ENCODE peak calls at places on chromosomes 16 and 17, in eight cellular contexts. O is upper lobe of right lung, R is psoas muscle, X is lower lobe of right lung, C is RWPE2, V is foreskin keratinocyte, S is DND-41, T is right lobe of liver. Q is an unnamed sample. For H3K4me1, the result is how much of the 10 kb centered on the place peaks cover.

GRCh38 chr17:49647256-49647585 is 30.7 kb downstream of the SPOP start:
- ATAC-seq in O (peak), R (peak), X (peak), C (peak), V (peak), S (no peak), T (no peak), Q (peak)

GRCh38 chr16:9107025-9107970 is 15.9 kb downstream of the HAPSTR1 start:
- ATAC-seq in O (no peak), R (peak), X (peak), C (no peak), V (no peak), S (peak), T (no peak), Q (no peak)

GRCh38 chr17:53335443-53335842 is 487.3 kb upstream of the KIF2B start:
- ATAC-seq in O (no peak), R (no peak), X (no peak), C (no peak), V (no peak), S (no peak), T (no peak), Q (no peak)

GRCh38 chr17:32609085-32609484 is 122.3 kb downstream of the CDK5R1 start:
- ATAC-seq in O (peak), R (peak), X (peak), C (peak), V (peak), S (peak), T (peak), Q (no peak)

GRCh38 chr16:83878838-83879237 is 20.1 kb upstream of the MLYCD start:
- ATAC-seq in O (peak), R (no peak), X (no peak), C (no peak), V (no peak), S (no peak), T (no peak), Q (no peak)

GRCh38 chr16:68503334-68503733 is 35.8 kb upstream of the ZFP90 start:
- ATAC-seq in O (no peak), R (no peak), X (no peak), C (peak), V (peak), S (no peak), T (no peak), Q (no peak)

GRCh38 chr17:22123536-22124281 is 431.4 kb downstream of the KCNJ18 start:
- ATAC-seq in O (no peak), R (no peak), X (no peak), C (peak), V (no peak), S (no peak), T (no peak), Q (peak)

GRCh38 chr16:14168146-14168545 is 97.0 kb downstream of the MRTFB start:
- ATAC-seq in O (no peak), R (no peak), X (no peak), C (no peak), V (no peak), S (peak), T (no peak), Q (no peak)

GRCh38 chr17:15490634-15491261 is 23.3 kb upstream of the CDRT4 start:
- ATAC-seq in O (peak), R (peak), X (peak), C (no peak), V (peak), S (no peak), T (peak), Q (peak)

GRCh38 chr16:75305364-75306101 is 54.1 kb upstream of the BCAR1 start:
- ATAC-seq in O (peak), R (peak), X (peak), C (peak), V (peak), S (peak), T (peak), Q (peak)

GRCh38 chr16:81544691-81545365 is 100.2 kb downstream of the CMIP start:
- ATAC-seq in O (peak), R (no peak), X (peak), C (no peak), V (no peak), S (no peak), T (no peak), Q (no peak)

GRCh38 chr17:50184611-50185398 is 16.6 kb downstream of the COL1A1 start:
- ATAC-seq in O (peak), R (peak), X (peak), C (peak), V (peak), S (no peak), T (no peak), Q (peak)

GRCh38 chr17:74444406-74444805 is 12.5 kb downstream of the GPRC5C start:
- ATAC-seq in O (peak), R (peak), X (no peak), C (no peak), V (no peak), S (no peak), T (peak), Q (peak)

GRCh38 chr17:38861399-38861843 is 7.9 kb upstream of the RPL23 start:
- ATAC-seq in O (no peak), R (peak), X (no peak), C (no peak), V (peak), S (no peak), T (no peak), Q (no peak)

GRCh38 chr16:85729907-85730465 is 20.9 kb downstream of the C16orf74 start:
- ATAC-seq in O (peak), R (no peak), X (peak), C (no peak), V (no peak), S (no peak), T (no peak), Q (no peak)

GRCh38 chr17:72419866-72420774 is 299.3 kb downstream of the SOX9 start:
- ATAC-seq in O (peak), R (no peak), X (no peak), C (no peak), V (no peak), S (no peak), T (no peak), Q (no peak)

GRCh38 chr17:9517396-9517795 is 58.2 kb downstream of the STX8 start:
- ATAC-seq in O (no peak), R (no peak), X (no peak), C (no peak), V (no peak), S (peak), T (no peak), Q (no peak)

GRCh38 chr17:17722081-17722905 is 41.0 kb downstream of the RAI1 start:
- ATAC-seq in O (no peak), R (no peak), X (no peak), C (no peak), V (no peak), S (no peak), T (no peak), Q (no peak)

GRCh38 chr17:75412455-75413317 is 7.2 kb upstream of the GRB2 start:
- ATAC-seq in O (peak), R (peak), X (peak), C (peak), V (peak), S (peak), T (peak), Q (peak)

GRCh38 chr16:2458887-2459646 is 842 bp upstream of the TEDC2 start:
- ATAC-seq in O (no peak), R (no peak), X (peak), C (peak), V (no peak), S (peak), T (no peak), Q (no peak)

GRCh38 chr16:64047878-64048277 is 1074.0 kb downstream of the CDH11 start:
- ATAC-seq in O (no peak), R (no peak), X (no peak), C (no peak), V (no peak), S (no peak), T (no peak), Q (no peak)

GRCh38 chr17:12568358-12569251 is 97.1 kb upstream of the MYOCD start:
- ATAC-seq in O (peak), R (no peak), X (peak), C (no peak), V (peak), S (no peak), T (no peak), Q (no peak)

GRCh38 chr16:75029854-75030253 is 31.0 kb downstream of the ZNRF1 start:
- ATAC-seq in O (no peak), R (no peak), X (no peak), C (peak), V (no peak), S (no peak), T (no peak), Q (no peak)

GRCh38 chr16:57667069-57667525 is 1.0 kb upstream of the ADGRG3 start:
- ATAC-seq in O (peak), R (no peak), X (peak), C (no peak), V (no peak), S (no peak), T (no peak), Q (peak)

GRCh38 chr16:1180772-1181714 is 28.1 kb downstream of the CACNA1H start:
- ATAC-seq in O (no peak), R (no peak), X (no peak), C (no peak), V (no peak), S (no peak), T (no peak), Q (no peak)

GRCh38 chr16:71328151-71328550 is 30.4 kb upstream of the CALB2 start:
- ATAC-seq in O (no peak), R (no peak), X (no peak), C (no peak), V (no peak), S (no peak), T (no peak), Q (no peak)

GRCh38 chr16:81632392-81633146 is 146.5 kb upstream of the PLCG2 start:
- ATAC-seq in O (peak), R (no peak), X (peak), C (peak), V (peak), S (peak), T (no peak), Q (no peak)

GRCh38 chr16:87044031-87044380 is 273.2 kb downstream of the C16orf95 start:
- ATAC-seq in O (no peak), R (no peak), X (no peak), C (peak), V (no peak), S (no peak), T (no peak), Q (no peak)

GRCh38 chr16:12060751-12061150 is 84.2 kb downstream of the SNX29 start:
- ATAC-seq in O (no peak), R (no peak), X (no peak), C (no peak), V (no peak), S (no peak), T (peak), Q (no peak)
- H3K4me1 ChIP-seq in O (under half), R (under half), X (under half), C (under half), V (under half), S (under half), T (under half), Q (under half)

DNA sequence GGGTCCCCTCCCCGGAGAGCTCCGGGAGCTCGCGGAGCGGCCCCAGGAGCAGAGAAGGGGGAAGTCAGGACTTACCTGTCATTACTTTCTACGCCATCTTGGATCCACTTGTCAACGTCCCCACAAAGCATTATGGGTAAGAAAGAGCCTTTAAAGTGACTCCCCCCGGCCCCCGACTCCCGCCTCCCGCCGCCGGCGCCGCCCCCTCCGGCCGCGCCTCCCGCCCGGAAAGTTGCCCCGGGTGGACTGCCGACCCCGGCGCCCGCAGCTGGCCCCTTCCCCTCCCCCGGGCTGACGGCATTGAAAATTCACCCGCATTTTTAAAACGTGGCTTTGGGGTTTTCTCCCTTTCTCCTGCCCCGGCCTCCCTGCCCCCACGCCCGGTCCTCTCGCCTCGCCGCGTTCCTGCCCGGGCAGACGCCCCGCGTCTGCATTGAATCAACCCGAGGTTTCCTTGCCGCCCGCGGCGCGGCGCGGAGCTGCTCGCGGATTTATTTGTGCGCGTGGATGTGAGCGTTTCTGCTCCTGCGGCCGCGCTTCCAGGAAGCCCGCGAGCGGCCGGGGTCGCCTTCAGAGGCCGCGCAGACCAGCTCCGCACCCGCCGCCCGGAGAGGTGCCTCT is at the start of gene HELZ:
- ATAC-seq in O (peak), R (peak), X (peak), C (peak), V (peak), S (peak), T (peak), Q (peak)
- H3K4me1 ChIP-seq in O (under half), R (under half), X (half or more), C (under half), V (under half), S (under half), T (under half), Q (half or more)

GRCh38 chr17:883586-883962 is 96.0 kb downstream of the NXN start:
- ATAC-seq in O (no peak), R (peak), X (no peak), C (no peak), V (no peak), S (no peak), T (peak), Q (no peak)
- H3K4me1 ChIP-seq in O (under half), R (half or more), X (half or more), C (half or more), V (under half), S (under half), T (under half), Q (under half)

DNA sequence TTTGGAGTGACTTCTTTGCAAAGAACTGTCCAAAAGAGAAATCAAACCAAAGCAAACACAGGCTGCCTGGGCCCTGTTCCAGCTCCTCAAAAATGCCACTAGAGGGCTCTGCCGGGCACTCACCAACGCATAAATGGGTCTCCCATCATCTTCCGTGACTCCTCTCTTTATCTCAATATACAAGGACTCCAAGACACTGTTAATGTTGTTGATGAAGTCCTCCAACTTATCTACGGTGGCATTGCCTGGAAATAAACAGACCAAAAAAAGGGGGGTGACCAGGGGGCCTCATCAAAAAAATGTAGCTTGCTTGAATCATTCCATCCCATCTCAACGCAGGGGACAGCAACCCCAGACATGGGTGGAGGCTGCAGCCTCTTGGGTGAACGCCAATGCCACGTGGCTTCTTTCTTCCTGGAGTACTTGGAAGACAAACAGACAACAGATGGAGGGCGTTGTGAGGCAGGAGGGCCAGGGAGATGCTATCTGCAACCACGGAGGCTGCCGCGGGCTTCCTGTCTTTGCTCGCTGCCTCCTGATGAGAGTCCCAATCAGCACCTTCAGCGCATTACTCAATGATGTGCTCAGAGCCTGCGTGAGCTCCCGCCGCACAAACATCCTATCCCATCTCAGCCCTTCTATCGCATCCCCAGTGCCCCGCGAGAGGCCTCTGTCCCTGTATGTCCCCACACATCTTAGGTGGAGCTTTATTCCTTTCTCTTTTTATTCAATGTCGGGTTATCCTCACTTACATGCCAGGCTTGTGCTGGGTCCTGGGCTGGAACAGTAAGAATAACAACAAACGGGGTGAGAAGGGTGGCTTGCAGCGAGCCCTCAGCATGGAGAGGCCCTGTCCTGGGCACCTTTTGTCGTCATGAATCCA is 32.0 kb downstream of the KDM8 start:
- ATAC-seq in O (peak), R (peak), X (peak), C (peak), V (peak), S (peak), T (peak), Q (peak)
- H3K4me1 ChIP-seq in O (half or more), R (under half), X (half or more), C (under half), V (under half), S (half or more), T (under half), Q (under half)

GRCh38 chr16:12758031-12758669 is 45.5 kb downstream of the CPPED1 start:
- ATAC-seq in O (no peak), R (no peak), X (no peak), C (no peak), V (no peak), S (no peak), T (peak), Q (no peak)

GRCh38 chr16:12758670-12759558 is 44.8 kb downstream of the CPPED1 start:
- ATAC-seq in O (no peak), R (no peak), X (no peak), C (no peak), V (no peak), S (no peak), T (peak), Q (no peak)

GRCh38 chr16:12757546-12757945 is 46.1 kb downstream of the CPPED1 start:
- ATAC-seq in O (no peak), R (no peak), X (no peak), C (no peak), V (no peak), S (no peak), T (peak), Q (no peak)

GRCh38 chr16:12763517-12763916 is 40.2 kb downstream of the CPPED1 start:
- ATAC-seq in O (no peak), R (no peak), X (no peak), C (no peak), V (no peak), S (no peak), T (no peak), Q (no peak)

DNA sequence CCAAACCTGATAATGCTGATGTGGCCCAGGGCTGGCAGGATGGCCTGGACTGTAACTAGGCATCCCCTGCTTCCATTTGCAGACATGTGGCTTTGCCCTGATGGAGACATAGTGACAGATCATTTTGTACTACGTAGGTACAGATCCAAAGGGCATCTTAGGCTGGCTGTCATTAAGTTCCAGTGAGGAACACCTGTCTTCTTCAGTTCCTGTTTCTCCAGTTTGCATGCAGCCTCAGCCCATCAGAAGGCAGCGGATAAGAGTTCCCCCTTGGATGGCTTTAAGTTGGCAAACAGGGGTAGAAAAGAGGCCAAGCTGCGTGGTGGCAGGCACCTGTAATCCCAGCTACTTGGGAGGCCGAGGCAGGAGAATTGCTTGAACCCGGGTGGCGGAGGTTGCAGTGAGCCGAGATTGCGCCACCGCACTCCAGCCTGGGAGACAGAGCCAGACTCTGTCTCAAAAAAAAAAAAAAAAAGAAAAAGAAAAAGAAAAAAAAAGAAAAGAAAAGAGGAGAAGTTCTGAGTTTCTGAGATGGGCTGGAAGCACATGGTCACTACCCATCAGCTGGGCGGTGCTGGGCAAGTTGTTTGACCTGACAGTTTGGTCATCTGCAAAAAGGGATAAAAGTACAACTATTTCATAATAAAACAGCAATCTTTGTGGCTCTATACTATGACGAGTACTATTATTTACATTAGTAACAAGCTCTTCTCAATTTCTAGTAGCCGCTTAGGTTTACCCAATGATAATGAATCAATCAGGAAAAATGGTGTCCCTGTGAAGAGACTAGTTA is 42.7 kb downstream of the CPPED1 start:
- ATAC-seq in O (no peak), R (no peak), X (no peak), C (no peak), V (no peak), S (no peak), T (peak), Q (no peak)
- H3K4me1 ChIP-seq in O (under half), R (under half), X (under half), C (under half), V (under half), S (under half), T (under half), Q (under half)

GRCh38 chr16:90011196-90011819 is 7.9 kb downstream of the DBNDD1 start:
- ATAC-seq in O (no peak), R (peak), X (no peak), C (no peak), V (no peak), S (no peak), T (peak), Q (no peak)

GRCh38 chr16:90011908-90012501 is 7.3 kb downstream of the DBNDD1 start:
- ATAC-seq in O (no peak), R (peak), X (no peak), C (no peak), V (no peak), S (no peak), T (no peak), Q (no peak)

GRCh38 chr16:90015586-90016338 is 3.5 kb downstream of the DBNDD1 start:
- ATAC-seq in O (no peak), R (no peak), X (no peak), C (no peak), V (no peak), S (no peak), T (no peak), Q (no peak)

GRCh38 chr16:90010676-90011075 is 8.6 kb downstream of the DBNDD1 start:
- ATAC-seq in O (no peak), R (peak), X (no peak), C (no peak), V (no peak), S (no peak), T (no peak), Q (no peak)

GRCh38 chr16:90012978-90013745 is 6.1 kb downstream of the DBNDD1 start:
- ATAC-seq in O (no peak), R (no peak), X (no peak), C (no peak), V (no peak), S (no peak), T (no peak), Q (no peak)
- H3K4me1 ChIP-seq in O (under half), R (under half), X (under half), C (under half), V (under half), S (under half), T (under half), Q (under half)

DNA sequence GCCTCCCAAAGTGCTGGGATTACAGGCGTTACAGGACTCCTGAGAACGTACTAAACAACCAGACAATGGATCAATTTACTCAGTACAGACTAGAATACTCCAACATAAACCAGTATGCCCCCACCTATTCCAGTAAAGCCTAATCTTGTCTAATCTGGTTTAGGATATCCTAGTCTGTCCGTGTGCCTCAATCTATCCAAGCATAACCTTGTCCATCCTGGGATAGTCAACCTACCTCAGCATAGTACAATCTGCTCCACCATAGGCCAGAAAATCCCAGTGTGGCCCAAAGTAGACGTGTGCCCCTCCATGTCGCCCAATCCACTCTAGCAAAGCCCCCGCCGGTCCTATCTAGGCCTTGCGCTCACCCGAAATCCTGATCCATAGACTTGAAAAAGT is 617 bp downstream of the DVL2 start:
- ATAC-seq in O (peak), R (no peak), X (peak), C (peak), V (no peak), S (peak), T (peak), Q (no peak)
- H3K4me1 ChIP-seq in O (under half), R (under half), X (under half), C (under half), V (under half), S (half or more), T (under half), Q (under half)